ENCODE peak calls at places on chromosome 19, in four cellular contexts. One of them, this sample, is unnamed.
A peak's percentile ranks its signal among the peaks of the same experiment; 100 is the strongest.

GRCh38 chr19:36032251-36033104 is at the start of gene CLIP3:
- DNase-seq in ovary: peak; percentile 87
- DNase-seq in prostate gland: no peak
- DNase-seq in transverse colon: peak; percentile 45
- DNase-seq in this sample: no peak

GRCh38 chr19:41945135-41945766 is 13.9 kb downstream of the RABAC1 start:
- DNase-seq in transverse colon: peak; percentile 83
- DNase-seq in ovary: no peak
- DNase-seq in prostate gland: peak; percentile 17
- DNase-seq in this sample: no peak

GRCh38 chr19:54905908-54906511 is at the start of gene NCR1:
- DNase-seq in prostate gland: no peak
- DNase-seq in ovary: no peak
- DNase-seq in transverse colon: no peak
- DNase-seq in this sample: no peak

GRCh38 chr19:46303702-46304397 is 7.0 kb downstream of the HIF3A start:
- DNase-seq in prostate gland: no peak
- DNase-seq in ovary: peak; percentile 59
- DNase-seq in transverse colon: peak; percentile 95
- DNase-seq in this sample: peak; percentile 92

GRCh38 chr19:45913874-45914830 is at the start of gene NANOS2:
- DNase-seq in ovary: no peak
- DNase-seq in prostate gland: no peak
- DNase-seq in transverse colon: no peak
- DNase-seq in this sample: no peak

GRCh38 chr19:12325690-12326089 is 7.7 kb downstream of the ZNF563 start:
- DNase-seq in transverse colon: no peak
- DNase-seq in prostate gland: no peak
- DNase-seq in ovary: no peak
- DNase-seq in this sample: no peak

GRCh38 chr19:33763661-33764343 is 32.9 kb upstream of the KCTD15 start:
- DNase-seq in transverse colon: no peak
- DNase-seq in prostate gland: no peak
- DNase-seq in ovary: no peak
- DNase-seq in this sample: no peak

GRCh38 chr19:45264781-45265317 is 13.8 kb downstream of the MARK4 start:
- DNase-seq in prostate gland: no peak
- DNase-seq in ovary: no peak
- DNase-seq in transverse colon: no peak
- DNase-seq in this sample: no peak

GRCh38 chr19:4913996-4914735 is 4.9 kb downstream of the UHRF1 start:
- DNase-seq in prostate gland: no peak
- DNase-seq in transverse colon: peak; percentile 17
- DNase-seq in ovary: no peak
- DNase-seq in this sample: no peak

GRCh38 chr19:51427220-51427619 is 9.8 kb upstream of the SIGLEC10 start:
- DNase-seq in ovary: no peak
- DNase-seq in prostate gland: no peak
- DNase-seq in transverse colon: no peak
- DNase-seq in this sample: no peak

GRCh38 chr19:54674021-54674617 is 11.3 kb downstream of the LILRB4 start:
- DNase-seq in prostate gland: no peak
- DNase-seq in transverse colon: no peak
- DNase-seq in ovary: no peak
- DNase-seq in this sample: no peak

GRCh38 chr19:5954293-5954692 is 23.6 kb downstream of the RANBP3 start:
- DNase-seq in prostate gland: no peak
- DNase-seq in transverse colon: no peak
- DNase-seq in ovary: no peak
- DNase-seq in this sample: no peak

GRCh38 chr19:32388393-32388724 is 17.2 kb upstream of the DPY19L3 start:
- DNase-seq in transverse colon: no peak
- DNase-seq in prostate gland: no peak
- DNase-seq in ovary: no peak
- DNase-seq in this sample: no peak

GRCh38 chr19:34350161-34350561 is 14.8 kb upstream of the GPI start:
- DNase-seq in transverse colon: no peak
- DNase-seq in ovary: no peak
- DNase-seq in prostate gland: no peak
- DNase-seq in this sample: no peak

GRCh38 chr19:19305696-19306095 is 14.6 kb downstream of the SUGP1 start:
- DNase-seq in transverse colon: no peak
- DNase-seq in prostate gland: no peak
- DNase-seq in ovary: no peak
- DNase-seq in this sample: no peak

GRCh38 chr19:27774827-27775226 is 1438.1 kb downstream of the UQCRFS1 start:
- DNase-seq in ovary: no peak
- DNase-seq in prostate gland: no peak
- DNase-seq in transverse colon: no peak
- DNase-seq in this sample: no peak

GRCh38 chr19:17078920-17079709 is 3.5 kb downstream of the MYO9B start:
- DNase-seq in transverse colon: no peak
- DNase-seq in ovary: no peak
- DNase-seq in prostate gland: no peak
- DNase-seq in this sample: no peak

GRCh38 chr19:40523322-40524047 is 53.2 kb upstream of the SHKBP1 start:
- DNase-seq in transverse colon: peak; percentile 88
- DNase-seq in ovary: no peak
- DNase-seq in prostate gland: no peak
- DNase-seq in this sample: peak; percentile 26

GRCh38 chr19:7705387-7706187 is 3.7 kb upstream of the FCER2 start:
- DNase-seq in ovary: no peak
- DNase-seq in transverse colon: peak; percentile 72
- DNase-seq in prostate gland: peak; percentile 6
- DNase-seq in this sample: peak; percentile 90

GRCh38 chr19:42076375-42076944 is 494 bp downstream of the ZNF574 start:
- DNase-seq in transverse colon: peak; percentile 58
- DNase-seq in prostate gland: no peak
- DNase-seq in ovary: no peak
- DNase-seq in this sample: peak; percentile 90

GRCh38 chr19:18493440-18494266 is 28.2 kb downstream of the ELL start:
- DNase-seq in ovary: peak; percentile 83
- DNase-seq in transverse colon: no peak
- DNase-seq in prostate gland: no peak
- DNase-seq in this sample: no peak

GRCh38 chr19:44499559-44499958 is 763 bp downstream of the ZNF180 start:
- DNase-seq in prostate gland: no peak
- DNase-seq in transverse colon: no peak
- DNase-seq in ovary: peak; percentile 13
- DNase-seq in this sample: no peak

GRCh38 chr19:7983995-7984837 is 21.2 kb downstream of the ELAVL1 start:
- DNase-seq in transverse colon: no peak
- DNase-seq in prostate gland: no peak
- DNase-seq in ovary: no peak
- DNase-seq in this sample: no peak

GRCh38 chr19:47509973-47510372 is 4.9 kb downstream of the NAPA start:
- DNase-seq in transverse colon: no peak
- DNase-seq in ovary: no peak
- DNase-seq in prostate gland: peak; percentile 90
- DNase-seq in this sample: peak; percentile 48

GRCh38 chr19:4581381-4582111 is 22.1 kb upstream of the SEMA6B start:
- DNase-seq in ovary: no peak
- DNase-seq in prostate gland: no peak
- DNase-seq in transverse colon: no peak
- DNase-seq in this sample: no peak

GRCh38 chr19:45995715-45996385 is 583 bp downstream of the CCDC61 start:
- DNase-seq in prostate gland: no peak
- DNase-seq in ovary: no peak
- DNase-seq in transverse colon: no peak
- DNase-seq in this sample: no peak

GRCh38 chr19:12345197-12345596 is 11.8 kb upstream of the ZNF563 start:
- DNase-seq in ovary: no peak
- DNase-seq in transverse colon: no peak
- DNase-seq in prostate gland: no peak
- DNase-seq in this sample: no peak

GRCh38 chr19:6423499-6424189 is 967 bp downstream of the KHSRP start:
- DNase-seq in prostate gland: no peak
- DNase-seq in ovary: peak; percentile 52
- DNase-seq in transverse colon: peak; percentile 39
- DNase-seq in this sample: peak; percentile 34

GRCh38 chr19:16073988-16074387 is 2.3 kb upstream of the TPM4 start:
- DNase-seq in transverse colon: no peak
- DNase-seq in ovary: peak; percentile 16
- DNase-seq in prostate gland: peak; percentile 49
- DNase-seq in this sample: no peak

GRCh38 chr19:57807541-57807940 is 7.2 kb downstream of the ZNF552 start:
- DNase-seq in transverse colon: no peak
- DNase-seq in prostate gland: no peak
- DNase-seq in ovary: no peak
- DNase-seq in this sample: no peak

GRCh38 chr19:17830567-17831418 is 9.5 kb upstream of the INSL3 start:
- DNase-seq in transverse colon: peak; percentile 82
- DNase-seq in ovary: peak; percentile 97
- DNase-seq in prostate gland: peak; percentile 71
- DNase-seq in this sample: peak; percentile 87

GRCh38 chr19:52492991-52493470 is 34.4 kb upstream of the ZNF808 start:
- DNase-seq in prostate gland: no peak
- DNase-seq in transverse colon: no peak
- DNase-seq in ovary: no peak
- DNase-seq in this sample: no peak
- TF ChIP-seq CTCF in prostate gland: no peak
- TF ChIP-seq CTCF in transverse colon: no peak
- TF ChIP-seq CTCF in ovary: no peak
- TF ChIP-seq CTCF in this sample: no peak

DNA sequence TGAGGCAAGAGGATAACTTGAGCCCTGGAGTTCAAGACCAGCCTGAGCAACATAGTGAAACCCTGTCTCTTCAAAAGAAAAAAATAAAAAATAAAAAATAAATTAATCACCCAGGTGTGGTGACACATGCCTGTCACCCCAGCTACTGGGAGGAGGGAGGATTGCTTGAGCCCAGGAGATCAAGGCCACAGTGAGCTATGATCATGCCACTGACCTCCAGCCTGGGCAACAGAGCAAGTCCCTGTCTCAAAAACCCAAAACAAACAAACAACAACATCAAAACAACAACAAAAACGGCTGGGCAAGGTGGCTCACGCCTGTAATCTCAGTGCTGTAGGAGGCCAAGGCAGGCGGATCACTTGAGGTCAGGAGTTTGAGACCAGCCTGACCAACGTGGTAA is 4.3 kb upstream of the SLC39A3 start:
- DNase-seq in ovary: no peak
- DNase-seq in transverse colon: no peak
- DNase-seq in prostate gland: no peak
- DNase-seq in this sample: no peak
- TF ChIP-seq POLR2A in ovary: no peak
- TF ChIP-seq POLR2A in transverse colon: no peak
- TF ChIP-seq POLR2A in prostate gland: no peak
- TF ChIP-seq POLR2A in this sample: no peak

DNA sequence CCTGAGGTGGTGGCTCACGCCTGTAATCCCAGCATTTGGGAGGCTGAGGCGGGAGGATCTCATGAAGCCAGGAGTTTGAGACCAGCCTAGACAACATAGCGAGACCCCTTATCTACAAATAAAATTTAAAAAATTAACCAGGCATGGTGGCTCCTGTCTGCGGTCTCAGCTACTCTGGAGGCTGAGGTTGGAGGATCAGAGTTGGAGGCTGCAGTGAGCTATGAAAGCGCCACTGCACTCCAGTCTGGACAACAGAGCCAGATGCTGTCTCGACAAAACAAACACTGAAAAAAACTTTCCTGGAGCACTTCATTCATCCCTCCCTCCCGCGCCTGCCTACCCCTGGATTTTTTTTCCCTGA is 665 bp upstream of the ATG4D start:
- DNase-seq in prostate gland: no peak
- DNase-seq in transverse colon: no peak
- DNase-seq in ovary: no peak
- DNase-seq in this sample: no peak
- H3K4me3 ChIP-seq in prostate gland: peak overlapping the region; percentile 100
- H3K4me3 ChIP-seq in transverse colon: peak overlapping the region; percentile 97
- H3K4me3 ChIP-seq in ovary: no peak overlapping the region
- H3K4me3 ChIP-seq in this sample: no peak overlapping the region

GRCh38 chr19:1767464-1767933 is 14.2 kb downstream of the ONECUT3 start:
- DNase-seq in transverse colon: peak; percentile 46
- DNase-seq in prostate gland: no peak
- DNase-seq in ovary: peak; percentile 65
- DNase-seq in this sample: no peak

GRCh38 chr19:1768918-1769644 is 15.8 kb downstream of the ONECUT3 start:
- DNase-seq in prostate gland: no peak
- DNase-seq in transverse colon: no peak
- DNase-seq in ovary: no peak
- DNase-seq in this sample: no peak

GRCh38 chr19:1769645-1769985 is 16.3 kb downstream of the ONECUT3 start:
- DNase-seq in prostate gland: no peak
- DNase-seq in ovary: no peak
- DNase-seq in transverse colon: no peak
- DNase-seq in this sample: no peak

GRCh38 chr19:1766800-1767352 is 13.6 kb downstream of the ONECUT3 start:
- DNase-seq in ovary: no peak
- DNase-seq in prostate gland: no peak
- DNase-seq in transverse colon: no peak
- DNase-seq in this sample: no peak

GRCh38 chr19:1768248-1768647 is 14.9 kb downstream of the ONECUT3 start:
- DNase-seq in ovary: no peak
- DNase-seq in transverse colon: peak; percentile 20
- DNase-seq in prostate gland: no peak
- DNase-seq in this sample: no peak
- TF ChIP-seq CTCF in ovary: no peak
- TF ChIP-seq CTCF in transverse colon: no peak
- TF ChIP-seq CTCF in prostate gland: no peak
- TF ChIP-seq CTCF in this sample: no peak

GRCh38 chr19:3407556-3408516 is 41.5 kb downstream of the NFIC start:
- DNase-seq in prostate gland: peak; percentile 55
- DNase-seq in transverse colon: no peak
- DNase-seq in ovary: no peak
- DNase-seq in this sample: no peak
- TF ChIP-seq POLR2A in prostate gland: no peak
- TF ChIP-seq POLR2A in transverse colon: peak; percentile 17
- TF ChIP-seq POLR2A in ovary: no peak
- TF ChIP-seq POLR2A in this sample: no peak

GRCh38 chr19:56108447-56109195 is 12.5 kb downstream of the ZNF787 start:
- DNase-seq in prostate gland: no peak
- DNase-seq in transverse colon: no peak
- DNase-seq in ovary: peak; percentile 72
- DNase-seq in this sample: no peak

GRCh38 chr19:56112313-56112709 is 8.8 kb downstream of the ZNF787 start:
- DNase-seq in prostate gland: no peak
- DNase-seq in ovary: no peak
- DNase-seq in transverse colon: no peak
- DNase-seq in this sample: no peak

GRCh38 chr19:56109216-56109615 is 11.9 kb downstream of the ZNF787 start:
- DNase-seq in transverse colon: no peak
- DNase-seq in prostate gland: no peak
- DNase-seq in ovary: no peak
- DNase-seq in this sample: no peak

GRCh38 chr19:56111601-56112312 is 9.3 kb downstream of the ZNF787 start:
- DNase-seq in transverse colon: peak; percentile 86
- DNase-seq in prostate gland: no peak
- DNase-seq in ovary: no peak
- DNase-seq in this sample: no peak

GRCh38 chr19:56110515-56111448 is 10.3 kb downstream of the ZNF787 start:
- DNase-seq in prostate gland: no peak
- DNase-seq in ovary: peak; percentile 77
- DNase-seq in transverse colon: peak; percentile 40
- DNase-seq in this sample: no peak
- H3K4me3 ChIP-seq in prostate gland: no peak overlapping the region
- H3K4me3 ChIP-seq in ovary: no peak overlapping the region
- H3K4me3 ChIP-seq in transverse colon: no peak overlapping the region
- H3K4me3 ChIP-seq in this sample: no peak overlapping the region